ENCODE peak calls at places on chromosome 4, in seven cellular contexts. One of them, this sample, is unnamed.

GRCh38 chr4:79292008-79292407 is 33.9 kb downstream of the NAA11 start:
- DNase-seq in psoas muscle: no peak
- DNase-seq in cardiac muscle cell: no peak
- DNase-seq in GM13976: peak
- DNase-seq in suprapubic skin: no peak
- DNase-seq in heart left ventricle: no peak
- DNase-seq in bronchial epithelial cell: no peak
- DNase-seq in this sample: no peak

GRCh38 chr4:76546282-76547166 is 111.5 kb downstream of the SHROOM3 start:
- DNase-seq in suprapubic skin: no peak
- DNase-seq in GM13976: no peak
- DNase-seq in bronchial epithelial cell: peak
- DNase-seq in psoas muscle: no peak
- DNase-seq in cardiac muscle cell: no peak
- DNase-seq in heart left ventricle: no peak
- DNase-seq in this sample: no peak

GRCh38 chr4:122500852-122501501 is 44.5 kb upstream of the IL2 start:
- DNase-seq in suprapubic skin: no peak
- DNase-seq in bronchial epithelial cell: no peak
- DNase-seq in psoas muscle: no peak
- DNase-seq in heart left ventricle: no peak
- DNase-seq in GM13976: no peak
- DNase-seq in cardiac muscle cell: no peak
- DNase-seq in this sample: no peak

GRCh38 chr4:119581480-119581879 is 47.1 kb downstream of the PDE5A start:
- DNase-seq in bronchial epithelial cell: no peak
- DNase-seq in psoas muscle: no peak
- DNase-seq in suprapubic skin: no peak
- DNase-seq in GM13976: no peak
- DNase-seq in cardiac muscle cell: no peak
- DNase-seq in heart left ventricle: no peak
- DNase-seq in this sample: no peak

GRCh38 chr4:138199568-138200235 is 42.4 kb downstream of the SLC7A11 start:
- DNase-seq in bronchial epithelial cell: peak
- DNase-seq in GM13976: no peak
- DNase-seq in heart left ventricle: no peak
- DNase-seq in cardiac muscle cell: no peak
- DNase-seq in suprapubic skin: no peak
- DNase-seq in psoas muscle: no peak
- DNase-seq in this sample: no peak

GRCh38 chr4:107631568-107631967 is 88.5 kb downstream of the PAPSS1 start:
- DNase-seq in cardiac muscle cell: no peak
- DNase-seq in GM13976: no peak
- DNase-seq in suprapubic skin: no peak
- DNase-seq in bronchial epithelial cell: no peak
- DNase-seq in heart left ventricle: no peak
- DNase-seq in psoas muscle: peak
- DNase-seq in this sample: no peak

GRCh38 chr4:76055005-76055404 is 19.1 kb upstream of the CXCL11 start:
- DNase-seq in GM13976: peak
- DNase-seq in heart left ventricle: no peak
- DNase-seq in suprapubic skin: no peak
- DNase-seq in psoas muscle: no peak
- DNase-seq in bronchial epithelial cell: no peak
- DNase-seq in cardiac muscle cell: no peak
- DNase-seq in this sample: no peak

GRCh38 chr4:120718979-120719566 is 203.5 kb downstream of the PRDM5 start:
- DNase-seq in bronchial epithelial cell: peak
- DNase-seq in psoas muscle: peak
- DNase-seq in suprapubic skin: no peak
- DNase-seq in GM13976: no peak
- DNase-seq in heart left ventricle: peak
- DNase-seq in cardiac muscle cell: peak
- DNase-seq in this sample: no peak

GRCh38 chr4:41176357-41176756 is 38.0 kb downstream of the APBB2 start:
- DNase-seq in heart left ventricle: no peak
- DNase-seq in GM13976: no peak
- DNase-seq in suprapubic skin: no peak
- DNase-seq in psoas muscle: no peak
- DNase-seq in bronchial epithelial cell: no peak
- DNase-seq in cardiac muscle cell: no peak
- DNase-seq in this sample: no peak

GRCh38 chr4:17667653-17668201 is 53.3 kb downstream of the MED28 start:
- DNase-seq in heart left ventricle: no peak
- DNase-seq in bronchial epithelial cell: no peak
- DNase-seq in suprapubic skin: no peak
- DNase-seq in psoas muscle: no peak
- DNase-seq in GM13976: no peak
- DNase-seq in cardiac muscle cell: no peak
- DNase-seq in this sample: no peak

GRCh38 chr4:125179727-125180126 is 135.0 kb upstream of the FAT4 start:
- DNase-seq in GM13976: no peak
- DNase-seq in bronchial epithelial cell: no peak
- DNase-seq in heart left ventricle: no peak
- DNase-seq in cardiac muscle cell: no peak
- DNase-seq in suprapubic skin: no peak
- DNase-seq in psoas muscle: no peak
- DNase-seq in this sample: no peak

GRCh38 chr4:180284267-180284666 is 1958.9 kb upstream of the TENM3 start:
- DNase-seq in heart left ventricle: no peak
- DNase-seq in suprapubic skin: no peak
- DNase-seq in psoas muscle: no peak
- DNase-seq in bronchial epithelial cell: no peak
- DNase-seq in GM13976: no peak
- DNase-seq in cardiac muscle cell: no peak
- DNase-seq in this sample: no peak

GRCh38 chr4:52892880-52893279 is 30.8 kb downstream of the RASL11B start:
- DNase-seq in GM13976: no peak
- DNase-seq in psoas muscle: no peak
- DNase-seq in heart left ventricle: no peak
- DNase-seq in suprapubic skin: no peak
- DNase-seq in bronchial epithelial cell: no peak
- DNase-seq in cardiac muscle cell: no peak
- DNase-seq in this sample: no peak

GRCh38 chr4:168308912-168309311 is 9.6 kb downstream of the DDX60 start:
- DNase-seq in suprapubic skin: no peak
- DNase-seq in psoas muscle: no peak
- DNase-seq in GM13976: no peak
- DNase-seq in cardiac muscle cell: no peak
- DNase-seq in heart left ventricle: no peak
- DNase-seq in bronchial epithelial cell: no peak
- DNase-seq in this sample: no peak

GRCh38 chr4:153151535-153152452 is 52.4 kb upstream of the TRIM2 start:
- DNase-seq in heart left ventricle: peak
- DNase-seq in suprapubic skin: no peak
- DNase-seq in cardiac muscle cell: peak
- DNase-seq in bronchial epithelial cell: peak
- DNase-seq in GM13976: peak
- DNase-seq in psoas muscle: no peak
- DNase-seq in this sample: peak

GRCh38 chr4:106584590-106584989 is 216.0 kb upstream of the GIMD1 start:
- DNase-seq in psoas muscle: no peak
- DNase-seq in bronchial epithelial cell: no peak
- DNase-seq in suprapubic skin: no peak
- DNase-seq in heart left ventricle: no peak
- DNase-seq in GM13976: no peak
- DNase-seq in cardiac muscle cell: no peak
- DNase-seq in this sample: no peak

GRCh38 chr4:83617371-83618021 is 81.6 kb downstream of the GPAT3 start:
- DNase-seq in cardiac muscle cell: no peak
- DNase-seq in psoas muscle: no peak
- DNase-seq in GM13976: no peak
- DNase-seq in suprapubic skin: no peak
- DNase-seq in heart left ventricle: no peak
- DNase-seq in bronchial epithelial cell: no peak
- DNase-seq in this sample: no peak

GRCh38 chr4:152613841-152614240 is 66.0 kb downstream of the TMEM154 start:
- DNase-seq in bronchial epithelial cell: no peak
- DNase-seq in suprapubic skin: no peak
- DNase-seq in cardiac muscle cell: no peak
- DNase-seq in psoas muscle: no peak
- DNase-seq in heart left ventricle: no peak
- DNase-seq in GM13976: no peak
- DNase-seq in this sample: no peak

GRCh38 chr4:153223418-153223792 is 19.2 kb downstream of the TRIM2 start:
- DNase-seq in suprapubic skin: no peak
- DNase-seq in bronchial epithelial cell: no peak
- DNase-seq in cardiac muscle cell: peak
- DNase-seq in GM13976: no peak
- DNase-seq in heart left ventricle: no peak
- DNase-seq in psoas muscle: no peak
- DNase-seq in this sample: no peak

GRCh38 chr4:55378617-55379467 is 16.9 kb upstream of the TMEM165 start:
- DNase-seq in psoas muscle: no peak
- DNase-seq in cardiac muscle cell: no peak
- DNase-seq in GM13976: no peak
- DNase-seq in bronchial epithelial cell: peak
- DNase-seq in suprapubic skin: no peak
- DNase-seq in heart left ventricle: no peak
- DNase-seq in this sample: no peak

GRCh38 chr4:5619913-5620625 is 88.3 kb downstream of the EVC2 start:
- DNase-seq in heart left ventricle: no peak
- DNase-seq in cardiac muscle cell: no peak
- DNase-seq in suprapubic skin: no peak
- DNase-seq in bronchial epithelial cell: no peak
- DNase-seq in GM13976: no peak
- DNase-seq in psoas muscle: no peak
- DNase-seq in this sample: no peak

GRCh38 chr4:924107-925096 is 7.7 kb downstream of the GAK start:
- DNase-seq in GM13976: peak
- DNase-seq in bronchial epithelial cell: peak
- DNase-seq in psoas muscle: no peak
- DNase-seq in heart left ventricle: no peak
- DNase-seq in suprapubic skin: no peak
- DNase-seq in cardiac muscle cell: no peak
- DNase-seq in this sample: no peak

GRCh38 chr4:20318011-20318898 is 66.5 kb downstream of the SLIT2 start:
- DNase-seq in heart left ventricle: no peak
- DNase-seq in suprapubic skin: no peak
- DNase-seq in bronchial epithelial cell: no peak
- DNase-seq in psoas muscle: no peak
- DNase-seq in cardiac muscle cell: no peak
- DNase-seq in GM13976: no peak
- DNase-seq in this sample: no peak

GRCh38 chr4:142660728-142661127 is 185.4 kb downstream of the INPP4B start:
- DNase-seq in GM13976: no peak
- DNase-seq in suprapubic skin: no peak
- DNase-seq in cardiac muscle cell: no peak
- DNase-seq in bronchial epithelial cell: no peak
- DNase-seq in heart left ventricle: no peak
- DNase-seq in psoas muscle: no peak
- DNase-seq in this sample: no peak
- TF ChIP-seq CTCF in GM13976: no peak
- TF ChIP-seq CTCF in suprapubic skin: no peak
- TF ChIP-seq CTCF in cardiac muscle cell: no peak
- TF ChIP-seq CTCF in bronchial epithelial cell: no peak
- TF ChIP-seq CTCF in heart left ventricle: no peak
- TF ChIP-seq CTCF in psoas muscle: no peak
- TF ChIP-seq CTCF in this sample: no peak

GRCh38 chr4:7130610-7131211 is 61.6 kb upstream of the SORCS2 start:
- DNase-seq in GM13976: no peak
- DNase-seq in heart left ventricle: no peak
- DNase-seq in suprapubic skin: no peak
- DNase-seq in bronchial epithelial cell: no peak
- DNase-seq in psoas muscle: no peak
- DNase-seq in cardiac muscle cell: no peak
- DNase-seq in this sample: no peak
- TF ChIP-seq CTCF in GM13976: no peak
- TF ChIP-seq CTCF in heart left ventricle: no peak
- TF ChIP-seq CTCF in suprapubic skin: no peak
- TF ChIP-seq CTCF in bronchial epithelial cell: no peak
- TF ChIP-seq CTCF in psoas muscle: no peak
- TF ChIP-seq CTCF in cardiac muscle cell: no peak
- TF ChIP-seq CTCF in this sample: no peak

DNA sequence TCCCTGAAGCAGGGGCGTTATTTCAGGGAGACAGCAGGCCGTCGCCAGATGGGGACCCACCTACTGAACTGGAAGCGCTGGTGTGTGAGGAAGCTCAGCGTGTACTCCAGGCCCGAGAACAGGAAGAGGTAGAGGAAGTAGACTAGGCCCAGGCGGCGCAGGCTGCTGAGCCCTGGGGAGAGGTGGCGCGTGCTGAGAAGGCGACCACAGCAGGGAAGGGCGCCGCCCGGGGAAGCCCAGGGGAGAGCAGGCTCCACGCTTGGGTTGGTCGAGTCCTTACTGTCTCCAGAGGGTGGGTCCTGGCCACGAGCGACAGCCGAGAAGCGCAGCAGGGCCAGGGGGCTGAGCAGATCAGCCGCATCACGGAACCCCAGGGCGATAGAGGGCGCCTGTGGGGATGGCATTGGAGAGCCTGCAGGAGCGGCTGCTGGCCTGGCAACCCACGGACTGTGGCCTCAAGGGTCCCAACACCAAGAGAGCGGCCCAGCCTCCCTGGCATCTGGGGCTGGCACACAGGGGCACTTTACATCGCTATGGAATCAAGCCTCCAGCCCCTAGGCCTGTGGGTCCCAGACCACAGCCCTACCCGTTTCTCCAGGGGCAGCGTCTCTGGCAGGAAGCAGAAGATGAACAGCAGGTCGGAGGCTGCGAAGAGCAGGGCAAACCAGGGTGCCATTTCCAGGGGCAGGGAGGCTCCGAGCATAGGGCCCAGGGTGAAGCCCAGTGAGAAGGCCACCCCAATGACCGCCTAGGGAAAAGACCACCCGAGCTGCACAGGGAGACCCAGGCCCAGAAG is 31.2 kb downstream of the NOP14 start:
- DNase-seq in bronchial epithelial cell: no peak
- DNase-seq in heart left ventricle: peak
- DNase-seq in GM13976: peak
- DNase-seq in suprapubic skin: peak
- DNase-seq in cardiac muscle cell: no peak
- DNase-seq in psoas muscle: peak
- DNase-seq in this sample: no peak
- TF ChIP-seq CTCF in bronchial epithelial cell: no peak
- TF ChIP-seq CTCF in heart left ventricle: peak
- TF ChIP-seq CTCF in GM13976: peak
- TF ChIP-seq CTCF in suprapubic skin: no peak
- TF ChIP-seq CTCF in cardiac muscle cell: no peak
- TF ChIP-seq CTCF in psoas muscle: peak
- TF ChIP-seq CTCF in this sample: no peak

DNA sequence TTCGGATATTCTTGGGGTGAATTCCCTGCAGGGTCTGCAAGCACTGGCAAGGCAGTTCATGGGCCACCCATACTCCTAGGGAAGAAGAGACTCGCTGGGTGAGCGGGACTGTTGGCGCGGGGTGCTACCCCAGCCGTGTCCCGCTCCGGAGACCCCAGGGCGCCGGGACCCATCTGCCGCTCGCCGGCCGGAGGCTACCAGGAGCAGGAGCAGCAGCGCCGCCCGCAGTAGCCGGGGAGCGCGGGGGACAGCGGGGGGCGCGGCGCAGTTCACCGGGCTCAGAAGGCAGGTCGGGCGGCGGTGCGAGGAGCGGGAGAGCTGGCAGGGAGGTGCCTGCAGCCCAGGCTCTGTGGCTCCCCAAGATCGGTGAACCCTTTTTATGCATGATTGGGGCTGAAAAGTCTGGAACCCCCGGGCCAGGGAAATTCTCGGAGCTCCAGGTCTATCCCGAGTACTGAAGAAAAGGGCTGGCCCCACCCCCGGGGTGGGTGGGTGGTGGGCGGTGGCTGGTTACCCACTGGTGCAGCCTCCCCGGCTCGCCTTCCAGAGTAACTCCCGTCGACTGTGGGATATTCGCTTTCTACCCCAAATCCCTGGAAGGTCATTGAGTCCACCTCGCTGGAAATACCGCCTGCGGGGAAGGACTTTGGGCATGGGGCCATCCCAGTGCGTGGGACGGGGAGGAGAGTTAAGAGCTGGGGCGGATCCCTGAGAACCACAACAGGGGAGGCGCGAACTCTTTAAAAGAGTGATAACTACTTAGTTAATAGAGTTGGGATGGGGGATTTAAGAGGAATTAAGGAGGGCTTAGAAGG is 37.6 kb downstream of the PF4 start:
- DNase-seq in cardiac muscle cell: peak
- DNase-seq in suprapubic skin: no peak
- DNase-seq in GM13976: no peak
- DNase-seq in psoas muscle: peak
- DNase-seq in bronchial epithelial cell: peak
- DNase-seq in heart left ventricle: peak
- DNase-seq in this sample: peak
- TF ChIP-seq CTCF in cardiac muscle cell: peak
- TF ChIP-seq CTCF in suprapubic skin: no peak
- TF ChIP-seq CTCF in GM13976: no peak
- TF ChIP-seq CTCF in psoas muscle: no peak
- TF ChIP-seq CTCF in bronchial epithelial cell: peak
- TF ChIP-seq CTCF in heart left ventricle: no peak
- TF ChIP-seq CTCF in this sample: no peak